ENCODE peak calls at places on chromosomes 13 and 19, in six cellular contexts. S is heart left ventricle, O is endothelial cell of umbilical vein, J is Peyer's patch, B is body of pancreas, W is IMR-90. L is an unnamed sample.

GRCh38 chr13:99085139-99085845 is 107.4 kb upstream of the DOCK9 start:
- DNase-seq in O (peak; percentile 34), B (peak; percentile 9), S (no peak), J (no peak), W (no peak), L (peak; percentile 10)

GRCh38 chr13:90107658-90108057 is 1239.8 kb upstream of the MIR17HG start:
- DNase-seq in S (no peak), J (peak; percentile 55), B (no peak), O (no peak), W (no peak), L (no peak)

GRCh38 chr19:53158119-53158656 is 665 bp downstream of the ZNF347 start:
- DNase-seq in S (peak; percentile 42), W (peak; percentile 15), J (peak; percentile 59), O (peak; percentile 18), B (peak; percentile 40), L (peak; percentile 50)

GRCh38 chr13:98406475-98406874 is 170.4 kb downstream of the STK24 start:
- DNase-seq in S (no peak), O (no peak), J (no peak), W (no peak), B (peak; percentile 45), L (peak; percentile 37)

GRCh38 chr19:7622933-7623685 is 6.2 kb downstream of the XAB2 start:
- DNase-seq in W (no peak), B (no peak), S (no peak), O (no peak), J (no peak), L (no peak)

GRCh38 chr13:95357875-95358274 is 56.6 kb upstream of the ABCC4 start:
- DNase-seq in S (no peak), J (no peak), W (no peak), O (no peak), B (no peak), L (no peak)

GRCh38 chr19:29667941-29668340 is 2.7 kb downstream of the PLEKHF1 start:
- DNase-seq in W (no peak), O (no peak), J (peak; percentile 89), B (no peak), S (no peak), L (no peak)

GRCh38 chr13:112133489-112134149 is 66.7 kb downstream of the SOX1 start:
- DNase-seq in O (no peak), J (no peak), W (no peak), S (no peak), B (no peak), L (no peak)

GRCh38 chr19:48511800-48512503 is at the start of gene LMTK3:
- DNase-seq in W (peak; percentile 56), J (peak; percentile 85), S (no peak), B (no peak), O (no peak), L (no peak)

GRCh38 chr13:29436291-29436690 is 159.2 kb downstream of the SLC7A1 start:
- DNase-seq in W (peak; percentile 70), S (no peak), O (peak; percentile 59), J (no peak), B (no peak), L (peak; percentile 5)

GRCh38 chr19:18291590-18292459 is 10.4 kb upstream of the JUND start:
- DNase-seq in B (peak; percentile 79), S (peak; percentile 93), O (peak; percentile 72), J (peak; percentile 97), W (peak; percentile 75), L (peak; percentile 90)

GRCh38 chr13:71587778-71588177 is 279.2 kb downstream of the DACH1 start:
- DNase-seq in J (no peak), B (no peak), W (no peak), S (no peak), O (no peak), L (no peak)

GRCh38 chr19:28485300-28485699 is 727.7 kb downstream of the UQCRFS1 start:
- DNase-seq in B (peak; percentile 9), J (peak; percentile 46), O (no peak), S (no peak), W (no peak), L (no peak)

GRCh38 chr19:34350161-34350561 is 14.8 kb upstream of the GPI start:
- DNase-seq in J (peak; percentile 69), O (no peak), W (peak; percentile 43), B (no peak), S (no peak), L (no peak)

GRCh38 chr19:34184880-34185491 is 12.7 kb downstream of the LSM14A start:
- DNase-seq in W (no peak), J (no peak), B (no peak), S (no peak), O (no peak), L (no peak)

GRCh38 chr19:45601524-45602522 is at the start of gene GPR4:
- DNase-seq in O (no peak), J (no peak), B (no peak), S (peak; percentile 48), W (no peak), L (no peak)

GRCh38 chr13:42650470-42650869 is 76.5 kb downstream of the TNFSF11 start:
- DNase-seq in O (no peak), S (no peak), B (no peak), W (no peak), J (no peak), L (no peak)

GRCh38 chr19:55620410-55620809 is 4.0 kb downstream of the ZNF784 start:
- DNase-seq in W (peak; percentile 21), S (no peak), O (no peak), B (no peak), J (no peak), L (no peak)

GRCh38 chr13:31168736-31169135 is 7.0 kb upstream of the HSPH1 start:
- DNase-seq in S (no peak), J (peak; percentile 61), W (no peak), B (no peak), O (no peak), L (no peak)

GRCh38 chr19:19464339-19465098 is 50.8 kb downstream of the TSSK6 start:
- DNase-seq in J (no peak), S (no peak), W (peak; percentile 73), O (peak; percentile 51), B (peak; percentile 70), L (peak; percentile 77)

GRCh38 chr19:47253970-47254369 is 2.4 kb upstream of the CCDC9 start:
- DNase-seq in O (no peak), W (no peak), J (no peak), B (no peak), S (no peak), L (no peak)

GRCh38 chr13:42129033-42129432 is 80.6 kb downstream of the DGKH start:
- DNase-seq in O (no peak), B (no peak), W (no peak), J (no peak), S (no peak), L (no peak)

GRCh38 chr19:48308695-48309586 is 16.4 kb upstream of the EMP3 start:
- DNase-seq in S (no peak), J (no peak), B (no peak), O (peak; percentile 25), W (no peak), L (peak; percentile 45)

GRCh38 chr13:20182231-20182846 is 10.4 kb downstream of the GJB2 start:
- DNase-seq in S (no peak), W (peak; percentile 80), B (peak; percentile 45), J (peak; percentile 80), O (peak; percentile 68), L (peak; percentile 49)

GRCh38 chr13:41813426-41813825 is 147.5 kb downstream of the VWA8 start:
- DNase-seq in O (no peak), B (no peak), S (no peak), J (no peak), W (peak; percentile 66), L (no peak)

GRCh38 chr19:32318884-32319520 is 26.4 kb upstream of the ZNF507 start:
- DNase-seq in O (no peak), J (peak; percentile 53), W (no peak), S (no peak), B (peak; percentile 14), L (peak; percentile 20)

GRCh38 chr19:13098291-13099072 is 4.2 kb downstream of the LYL1 start:
- DNase-seq in S (no peak), O (peak; percentile 72), J (peak; percentile 70), W (no peak), B (no peak), L (no peak)

GRCh38 chr19:533485-534058 is 2.0 kb downstream of the CDC34 start:
- DNase-seq in S (no peak), W (no peak), B (no peak), O (no peak), J (no peak), L (no peak)

GRCh38 chr19:33175886-33176669 is 18.1 kb upstream of the LRP3 start:
- DNase-seq in S (peak; percentile 50), O (no peak), B (no peak), J (no peak), W (peak; percentile 30), L (no peak)

GRCh38 chr13:110499621-110500281 is 61.8 kb downstream of the RAB20 start:
- DNase-seq in S (no peak), J (no peak), O (no peak), W (peak; percentile 50), B (no peak), L (no peak)

GRCh38 chr19:33905937-33906577 is 109.4 kb downstream of the KCTD15 start:
- DNase-seq in B (peak; percentile 90), S (peak; percentile 86), J (peak; percentile 74), O (peak; percentile 22), W (no peak), L (peak; percentile 78)

DNA sequence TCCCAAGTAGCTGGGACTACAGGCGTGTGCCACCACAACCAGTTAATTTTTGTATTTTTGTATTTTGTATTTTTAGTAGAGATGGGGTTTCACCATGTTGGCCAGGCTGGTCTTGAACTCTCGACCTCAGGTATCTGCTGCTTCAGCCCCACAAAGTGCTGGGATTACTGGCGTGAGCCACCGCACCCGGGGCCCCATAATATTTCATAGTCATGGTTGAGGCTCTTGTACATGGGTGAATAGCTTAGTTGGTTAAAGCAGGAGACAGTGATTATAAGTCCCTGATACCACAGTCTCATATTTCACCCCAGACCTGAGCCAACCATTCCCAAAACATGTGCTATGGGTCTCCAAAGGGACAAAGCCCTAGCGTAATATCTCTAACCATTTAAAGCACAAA is 26.1 kb downstream of the MBNL2 start:
- DNase-seq in W (no peak), J (no peak), O (no peak), S (no peak), B (no peak), L (no peak)
- H3K4me1 ChIP-seq in W (peaks cover 17% of the 10 kb centered on the region), J (no peaks in the 10 kb centered on the region), O (peaks cover 70% of the 10 kb centered on the region), S (peaks cover 81% of the 10 kb centered on the region), B (peaks cover 77% of the 10 kb centered on the region), L (peaks cover 40% of the 10 kb centered on the region)

GRCh38 chr13:36475468-36475867 is 43.2 kb downstream of the CCNA1 start:
- DNase-seq in O (no peak), S (no peak), B (no peak), W (no peak), J (no peak), L (no peak)
- TF ChIP-seq POLR2A in O (no peak), S (no peak), B (no peak), W (no peak), J (no peak), L (no peak)

GRCh38 chr13:40667622-40667978 is 1.2 kb upstream of the FOXO1 start:
- DNase-seq in O (peak; percentile 35), B (no peak), J (peak; percentile 73), S (no peak), W (no peak), L (peak; percentile 35)
- H3K27ac ChIP-seq in O (peak overlapping the region; percentile 76), B (peak overlapping the region; percentile 98), J (peak overlapping the region; percentile 100), S (peak overlapping the region; percentile 99), W (no peak overlapping the region), L (peak overlapping the region; percentile 92)

DNA sequence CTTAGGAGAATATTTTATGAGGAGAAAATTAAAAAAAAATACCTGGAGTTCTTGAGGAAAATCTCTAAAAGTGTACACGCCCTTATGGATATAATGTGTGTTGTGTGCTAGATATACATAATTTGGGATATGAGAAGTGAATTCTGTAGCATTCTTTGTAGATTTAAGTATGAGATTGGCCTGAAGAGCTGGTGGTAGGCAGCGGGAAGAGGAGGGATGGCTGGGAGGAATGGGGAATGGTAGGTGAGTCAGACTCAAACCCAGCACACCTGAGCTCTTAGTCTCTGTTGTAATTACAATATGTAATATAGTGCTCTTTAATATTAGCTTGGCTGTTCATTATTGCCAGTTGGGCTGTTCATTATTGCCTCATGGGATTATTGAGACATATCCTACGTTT is 7.0 kb downstream of the CHAMP1 start:
- DNase-seq in W (no peak), J (no peak), B (no peak), S (no peak), O (no peak), L (no peak)
- H3K4me1 ChIP-seq in W (peaks cover 12% of the 10 kb centered on the region), J (no peaks in the 10 kb centered on the region), B (peaks cover 44% of the 10 kb centered on the region), S (peaks cover 28% of the 10 kb centered on the region), O (peaks cover 6% of the 10 kb centered on the region), L (no peaks in the 10 kb centered on the region)